ENCODE peak calls at places on chromosomes 6 and 20, in four cellular contexts. One of them, this sample, is unnamed.

GRCh38 chr6:88238065-88238464 is 71.9 kb upstream of the CNR1 start:
- DNase-seq in K562: peak; percentile 19
- DNase-seq in GM12878: peak; percentile 33
- DNase-seq in H1: peak; percentile 27
- DNase-seq in this sample: no peak

GRCh38 chr6:133380723-133381122 is 139.6 kb downstream of the EYA4 start:
- DNase-seq in K562: no peak
- DNase-seq in GM12878: no peak
- DNase-seq in H1: no peak
- DNase-seq in this sample: no peak

GRCh38 chr6:22020299-22020998 is 276.4 kb downstream of the PRL start:
- DNase-seq in GM12878: no peak
- DNase-seq in H1: no peak
- DNase-seq in K562: no peak
- DNase-seq in this sample: no peak

GRCh38 chr6:166989427-166990034 is 9.7 kb upstream of the CEP43 start:
- DNase-seq in GM12878: no peak
- DNase-seq in H1: no peak
- DNase-seq in K562: peak; percentile 45
- DNase-seq in this sample: peak; percentile 34

GRCh38 chr20:24780648-24781047 is 168.4 kb upstream of the CST7 start:
- DNase-seq in H1: no peak
- DNase-seq in K562: no peak
- DNase-seq in GM12878: no peak
- DNase-seq in this sample: no peak

GRCh38 chr6:104540743-104541142 is 319.0 kb downstream of the HACE1 start:
- DNase-seq in GM12878: no peak
- DNase-seq in K562: no peak
- DNase-seq in H1: no peak
- DNase-seq in this sample: no peak

GRCh38 chr6:44148306-44148705 is 10.3 kb upstream of the CAPN11 start:
- DNase-seq in K562: no peak
- DNase-seq in H1: no peak
- DNase-seq in GM12878: no peak
- DNase-seq in this sample: no peak

GRCh38 chr6:108210557-108210956 is 44.7 kb downstream of the NR2E1 start:
- DNase-seq in K562: no peak
- DNase-seq in H1: no peak
- DNase-seq in GM12878: no peak
- DNase-seq in this sample: no peak

GRCh38 chr6:105902401-105903031 is 183.6 kb upstream of the PRDM1 start:
- DNase-seq in K562: no peak
- DNase-seq in H1: no peak
- DNase-seq in GM12878: no peak
- DNase-seq in this sample: no peak

GRCh38 chr6:66423047-66423446 is 716.0 kb upstream of the EYS start:
- DNase-seq in H1: no peak
- DNase-seq in GM12878: no peak
- DNase-seq in K562: no peak
- DNase-seq in this sample: no peak

GRCh38 chr6:1778693-1779235 is 169.0 kb downstream of the FOXC1 start:
- DNase-seq in K562: no peak
- DNase-seq in H1: no peak
- DNase-seq in GM12878: no peak
- DNase-seq in this sample: no peak

DNA sequence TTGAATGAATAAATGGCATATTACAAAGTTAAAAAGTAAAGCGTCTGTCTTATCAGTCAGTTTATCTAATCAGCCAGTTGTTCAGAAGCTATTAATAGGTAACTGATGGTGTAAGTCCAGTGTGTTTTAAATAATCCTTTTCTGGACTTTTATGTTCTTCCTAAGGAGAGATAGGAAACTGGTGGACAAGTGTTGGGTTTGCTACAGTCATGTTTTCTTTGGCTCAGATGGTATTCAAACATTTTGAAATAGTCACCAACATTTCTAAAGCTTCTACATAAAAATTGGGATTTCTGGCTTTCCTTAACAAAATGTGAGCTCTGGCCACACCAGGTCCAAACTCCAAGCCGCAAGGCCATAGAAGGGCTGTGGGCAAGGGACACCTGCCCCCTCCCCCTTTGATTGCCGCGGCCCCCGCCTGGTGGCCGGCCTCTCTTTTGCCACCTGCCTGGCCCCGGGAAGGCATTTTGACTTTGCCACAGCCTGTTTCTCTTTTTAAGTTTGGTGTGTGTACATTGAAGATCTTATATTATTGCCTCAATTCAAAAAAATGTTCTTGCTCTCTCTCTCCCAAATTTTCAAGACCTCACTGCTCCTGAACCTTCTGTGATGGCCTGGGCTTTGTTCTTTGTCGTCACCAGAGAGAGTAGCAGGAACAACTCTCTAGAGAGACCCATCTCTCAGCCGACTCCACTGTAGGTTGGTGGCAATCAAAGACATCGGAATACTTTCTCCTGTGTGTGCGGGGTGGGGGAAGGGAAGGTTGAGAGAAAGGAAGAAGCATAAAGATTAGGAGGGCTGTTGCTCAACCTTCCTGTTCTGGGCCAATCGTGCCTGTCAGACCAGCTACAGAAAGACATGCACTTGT is 84.0 kb upstream of the ZNF217 start:
- DNase-seq in H1: no peak
- DNase-seq in K562: peak; percentile 90
- DNase-seq in GM12878: no peak
- DNase-seq in this sample: no peak
- TF ChIP-seq NRF1 in H1: no peak
- TF ChIP-seq NRF1 in K562: no peak
- TF ChIP-seq NRF1 in GM12878: no peak
- TF ChIP-seq NRF1 in this sample: no peak

DNA sequence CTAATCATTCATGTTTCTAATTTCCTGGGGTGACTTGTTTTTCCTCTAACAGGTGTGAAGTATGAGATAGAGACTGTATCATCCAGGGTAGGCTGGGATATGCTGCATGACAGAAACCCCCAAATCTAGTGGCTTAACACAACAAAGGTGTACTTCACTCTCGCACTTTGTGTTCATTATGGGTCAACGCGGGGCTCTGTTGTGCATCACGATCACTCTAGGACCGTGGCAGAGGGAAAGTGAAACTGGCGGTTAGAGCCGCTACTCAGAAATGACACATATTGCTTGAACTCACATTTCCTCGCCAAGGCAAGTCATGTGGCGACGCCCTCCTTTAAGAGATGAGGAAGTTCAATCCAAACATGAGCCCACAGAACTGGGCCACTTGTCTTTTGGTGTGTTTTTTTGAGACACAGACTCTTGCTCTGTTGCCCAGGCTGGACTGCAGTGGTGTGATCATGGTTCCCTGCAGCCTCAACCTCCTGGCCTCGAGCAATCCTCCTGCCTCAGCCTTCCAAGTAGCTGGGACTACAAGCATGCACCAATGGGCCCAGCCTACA is 41.3 kb downstream of the PCNA start:
- DNase-seq in GM12878: peak; percentile 98
- DNase-seq in K562: peak; percentile 63
- DNase-seq in H1: no peak
- DNase-seq in this sample: no peak
- TF ChIP-seq GABPA in GM12878: peak; percentile 42
- TF ChIP-seq GABPA in K562: no peak
- TF ChIP-seq GABPA in H1: no peak
- TF ChIP-seq GABPA in this sample: no peak

GRCh38 chr20:50436696-50437095 is 73.5 kb upstream of the PTPN1 start:
- DNase-seq in GM12878: no peak
- DNase-seq in K562: no peak
- DNase-seq in H1: no peak
- DNase-seq in this sample: no peak

GRCh38 chr20:50435397-50436051 is 74.7 kb upstream of the PTPN1 start:
- DNase-seq in GM12878: no peak
- DNase-seq in K562: no peak
- DNase-seq in H1: no peak
- DNase-seq in this sample: no peak

GRCh38 chr20:50439539-50440453 is 70.4 kb upstream of the PTPN1 start:
- DNase-seq in K562: no peak
- DNase-seq in H1: no peak
- DNase-seq in GM12878: no peak
- DNase-seq in this sample: no peak

GRCh38 chr20:50436052-50436656 is 74.0 kb upstream of the PTPN1 start:
- DNase-seq in H1: no peak
- DNase-seq in GM12878: no peak
- DNase-seq in K562: no peak
- DNase-seq in this sample: no peak

GRCh38 chr20:50438986-50439407 is 71.2 kb upstream of the PTPN1 start:
- DNase-seq in H1: no peak
- DNase-seq in GM12878: no peak
- DNase-seq in K562: peak; percentile 46
- DNase-seq in this sample: no peak
- TF ChIP-seq NRF1 in H1: no peak
- TF ChIP-seq NRF1 in GM12878: no peak
- TF ChIP-seq NRF1 in K562: no peak
- TF ChIP-seq NRF1 in this sample: no peak

GRCh38 chr6:130046711-130047439 is 28.5 kb downstream of the L3MBTL3 start:
- DNase-seq in H1: no peak
- DNase-seq in K562: no peak
- DNase-seq in GM12878: no peak
- DNase-seq in this sample: no peak

GRCh38 chr6:130055271-130055670 is 36.9 kb downstream of the L3MBTL3 start:
- DNase-seq in GM12878: no peak
- DNase-seq in K562: no peak
- DNase-seq in H1: no peak
- DNase-seq in this sample: no peak

GRCh38 chr6:130047440-130047995 is 29.1 kb downstream of the L3MBTL3 start:
- DNase-seq in H1: no peak
- DNase-seq in K562: no peak
- DNase-seq in GM12878: no peak
- DNase-seq in this sample: no peak

GRCh38 chr6:130054725-130055124 is 36.3 kb downstream of the L3MBTL3 start:
- DNase-seq in H1: no peak
- DNase-seq in K562: no peak
- DNase-seq in GM12878: no peak
- DNase-seq in this sample: no peak

GRCh38 chr6:130050230-130050629 is 31.8 kb downstream of the L3MBTL3 start:
- DNase-seq in H1: no peak
- DNase-seq in K562: no peak
- DNase-seq in GM12878: no peak
- DNase-seq in this sample: no peak
- TF ChIP-seq GABPA in H1: no peak
- TF ChIP-seq GABPA in K562: no peak
- TF ChIP-seq GABPA in GM12878: no peak
- TF ChIP-seq GABPA in this sample: no peak

GRCh38 chr6:161487694-161488093 is 213.8 kb upstream of the AGPAT4 start:
- DNase-seq in K562: no peak
- DNase-seq in H1: no peak
- DNase-seq in GM12878: no peak
- DNase-seq in this sample: no peak
- TF ChIP-seq NRF1 in K562: no peak
- TF ChIP-seq NRF1 in H1: no peak
- TF ChIP-seq NRF1 in GM12878: no peak
- TF ChIP-seq NRF1 in this sample: no peak

DNA sequence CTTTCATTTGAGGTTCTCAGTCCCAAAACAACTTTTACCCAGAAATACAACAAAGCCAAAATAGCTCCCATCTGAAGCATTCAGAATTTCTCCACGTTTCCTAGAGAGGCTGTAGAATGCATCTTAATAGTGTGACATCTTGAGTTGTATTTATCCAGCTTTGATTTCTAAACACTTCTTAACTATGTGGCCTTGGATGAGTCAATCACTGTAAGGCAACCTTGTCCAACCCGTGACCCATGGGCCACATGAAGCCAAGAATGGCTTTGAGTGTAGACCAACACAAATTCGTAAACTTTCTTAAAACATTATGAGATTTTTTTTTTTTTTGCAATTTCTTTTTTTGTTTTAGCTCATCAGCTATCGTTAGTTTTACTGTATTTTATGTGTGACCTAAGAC is 108.1 kb downstream of the RALGAPA2 start:
- DNase-seq in K562: no peak
- DNase-seq in GM12878: no peak
- DNase-seq in H1: no peak
- DNase-seq in this sample: no peak
- TF ChIP-seq GABPA in K562: no peak
- TF ChIP-seq GABPA in GM12878: no peak
- TF ChIP-seq GABPA in H1: no peak
- TF ChIP-seq GABPA in this sample: no peak

DNA sequence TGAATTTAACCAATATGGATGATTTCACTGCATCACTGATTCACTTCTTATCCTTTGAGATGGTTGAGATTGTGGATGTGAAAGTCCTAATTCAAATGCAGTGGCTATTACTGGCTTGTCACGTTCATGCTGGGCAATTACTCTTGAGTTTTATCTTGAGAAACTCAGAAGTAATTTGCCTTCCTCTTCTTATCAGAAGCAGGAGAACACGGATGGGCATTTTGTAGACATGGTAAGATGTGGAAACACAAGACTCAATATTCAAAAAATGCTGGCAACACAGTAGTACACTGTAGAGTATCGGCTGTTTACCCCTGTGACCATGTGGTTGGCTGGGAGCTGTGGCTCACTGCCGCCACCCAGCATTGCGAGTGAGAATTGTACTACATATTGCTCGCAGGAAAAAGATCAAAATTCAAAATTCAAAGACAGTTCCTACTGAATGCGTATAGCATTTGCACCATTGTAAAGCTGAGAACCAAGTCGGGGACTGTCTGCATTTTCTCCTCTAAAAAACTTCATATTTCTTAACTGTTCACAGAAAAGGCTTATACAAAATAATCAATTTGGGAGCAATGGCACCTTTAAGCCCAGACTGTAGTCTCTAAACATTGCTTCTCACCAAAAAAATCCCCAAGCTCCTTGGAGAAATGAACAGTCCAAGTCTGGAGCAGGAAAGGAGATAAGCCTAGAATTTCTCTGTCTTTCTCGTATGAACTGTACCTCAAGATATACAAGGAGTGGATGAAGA is 61.9 kb upstream of the ELOVL5 start:
- DNase-seq in K562: peak; percentile 74
- DNase-seq in GM12878: peak; percentile 37
- DNase-seq in H1: no peak
- DNase-seq in this sample: peak; percentile 49
- TF ChIP-seq NRF1 in K562: no peak
- TF ChIP-seq NRF1 in GM12878: no peak
- TF ChIP-seq NRF1 in H1: no peak
- TF ChIP-seq NRF1 in this sample: no peak

GRCh38 chr6:35487653-35488516 is 9.0 kb downstream of the TEAD3 start:
- DNase-seq in H1: no peak
- DNase-seq in GM12878: no peak
- DNase-seq in K562: no peak
- DNase-seq in this sample: peak; percentile 74
- TF ChIP-seq GABPA in H1: no peak
- TF ChIP-seq GABPA in GM12878: no peak
- TF ChIP-seq GABPA in K562: peak; percentile 54
- TF ChIP-seq GABPA in this sample: no peak

GRCh38 chr20:63067266-63067635 is 60.5 kb upstream of the BHLHE23 start:
- DNase-seq in GM12878: no peak
- DNase-seq in K562: no peak
- DNase-seq in H1: no peak
- DNase-seq in this sample: no peak
- TF ChIP-seq NRF1 in GM12878: no peak
- TF ChIP-seq NRF1 in K562: no peak
- TF ChIP-seq NRF1 in H1: no peak
- TF ChIP-seq NRF1 in this sample: no peak

DNA sequence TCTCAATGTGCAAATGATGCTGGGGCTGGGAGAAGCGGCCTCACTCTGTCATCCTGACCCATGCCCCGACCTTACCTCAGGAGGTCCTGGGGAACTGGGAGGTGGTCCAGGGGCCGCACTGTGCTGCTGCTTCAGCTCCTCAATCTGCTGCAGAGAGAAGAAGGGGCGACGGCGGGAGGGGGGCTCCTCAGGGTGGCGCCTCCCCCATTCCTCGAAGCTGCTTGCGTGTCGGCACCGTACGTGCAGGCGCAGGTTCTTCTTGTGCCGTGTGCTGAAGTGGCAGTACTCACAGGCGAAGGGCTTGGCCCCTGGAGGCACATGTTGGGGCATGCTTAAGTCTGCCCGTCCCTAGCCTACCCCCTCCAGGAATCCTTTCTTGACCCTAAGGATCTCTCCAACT is 12.9 kb downstream of the ZNF335 start:
- DNase-seq in H1: no peak
- DNase-seq in K562: no peak
- DNase-seq in GM12878: no peak
- DNase-seq in this sample: no peak
- TF ChIP-seq GABPA in H1: no peak
- TF ChIP-seq GABPA in K562: no peak
- TF ChIP-seq GABPA in GM12878: no peak
- TF ChIP-seq GABPA in this sample: no peak